ENCODE peak calls at places on chromosomes 13 and 19, in six cellular contexts. B is NCI-H1092 treated with DMSO at 0.1 percent for 48 hours; G is stimulated activated CD4-positive, alpha-beta T cell treated with anti-CD3 and anti-CD28 coated beads, Interleukin-4, amount 100 ng/mL, for 24 hours; P is C1 segment of cervical spinal cord; L is GM06990; H is omental fat pad. U is an unnamed sample.

GRCh38 chr19:2112516-2113320 is 16.0 kb downstream of the IZUMO4 start:
- DNase-seq in P (no peak), L (no peak), H (no peak), B (no peak), G (no peak), U (no peak)

GRCh38 chr13:92806215-92806614 is 420.4 kb upstream of the GPC6 start:
- DNase-seq in H (no peak), L (no peak), P (no peak), G (no peak), B (no peak), U (no peak)

GRCh38 chr19:55676889-55677505 is 2.0 kb downstream of the EPN1 start:
- DNase-seq in B (no peak), G (no peak), L (no peak), P (no peak), H (no peak), U (no peak)

GRCh38 chr13:110583178-110583865 is 21.8 kb upstream of the RAB20 start:
- DNase-seq in H (no peak), G (no peak), L (no peak), B (no peak), P (no peak), U (no peak)

GRCh38 chr19:6473652-6474051 is 7.9 kb downstream of the DENND1C start:
- DNase-seq in G (no peak), L (no peak), B (no peak), P (no peak), H (no peak), U (peak)

GRCh38 chr19:47438793-47439220 is 19.5 kb upstream of the MEIS3 start:
- DNase-seq in G (no peak), P (no peak), B (no peak), H (no peak), L (no peak), U (peak)

GRCh38 chr13:113506025-113506685 is 15.6 kb upstream of the DCUN1D2 start:
- DNase-seq in P (peak), L (no peak), G (no peak), H (no peak), B (no peak), U (no peak)

GRCh38 chr19:33814181-33815165 is 17.8 kb downstream of the KCTD15 start:
- DNase-seq in H (no peak), P (no peak), G (no peak), L (no peak), B (no peak), U (no peak)

GRCh38 chr19:11346104-11346940 is at the start of the genes CCDC159 and TMEM205:
- DNase-seq in B (peak), L (peak), G (peak), H (peak), P (peak), U (peak)

GRCh38 chr13:30169442-30169841 is 137.9 kb downstream of the KATNAL1 start:
- DNase-seq in H (no peak), B (no peak), G (no peak), L (no peak), P (no peak), U (no peak)

GRCh38 chr13:46071590-46072249 is 19.2 kb upstream of the ZC3H13 start:
- DNase-seq in P (no peak), H (no peak), L (peak), B (no peak), G (no peak), U (no peak)

GRCh38 chr13:113754691-113755090 is 4.3 kb upstream of the TMEM255B start:
- DNase-seq in G (no peak), H (no peak), P (no peak), B (no peak), L (no peak), U (no peak)

GRCh38 chr19:18197306-18197705 is 4.3 kb downstream of the MPV17L2 start:
- DNase-seq in B (no peak), L (no peak), G (no peak), P (no peak), H (no peak), U (no peak)

GRCh38 chr19:17337675-17338439 is 504 bp downstream of the GTPBP3 start:
- DNase-seq in P (no peak), B (peak), L (peak), H (no peak), G (peak), U (no peak)

GRCh38 chr19:38284422-38284821 is 19.6 kb upstream of the C19orf33 start:
- DNase-seq in P (no peak), G (no peak), H (no peak), L (no peak), B (no peak), U (no peak)

GRCh38 chr13:110390572-110390971 is 83.5 kb downstream of the COL4A2 start:
- DNase-seq in H (no peak), L (no peak), B (no peak), G (no peak), P (no peak), U (peak)

GRCh38 chr13:49563513-49563912 is 21.8 kb downstream of the RCBTB1 start:
- DNase-seq in G (no peak), H (no peak), P (no peak), B (no peak), L (no peak), U (peak)

GRCh38 chr13:34322416-34323074 is 504.6 kb downstream of the RFC3 start:
- DNase-seq in H (no peak), G (no peak), L (no peak), B (no peak), P (no peak), U (no peak)

GRCh38 chr13:74573654-74574053 is 439.4 kb upstream of the KLF12 start:
- DNase-seq in L (no peak), B (peak), P (peak), H (no peak), G (no peak), U (no peak)

GRCh38 chr19:7540761-7541480 is 5.4 kb downstream of the PNPLA6 start:
- DNase-seq in H (no peak), P (no peak), B (no peak), L (no peak), G (peak), U (no peak)

GRCh38 chr13:99766641-99767045 is 204.9 kb downstream of the ZIC5 start:
- DNase-seq in P (no peak), G (no peak), L (no peak), B (peak), H (no peak), U (no peak)

GRCh38 chr19:10780368-10780767 is 55.6 kb downstream of the TMED1 start:
- DNase-seq in G (no peak), P (peak), H (peak), L (no peak), B (no peak), U (peak)

GRCh38 chr13:110352735-110353134 is 45.7 kb downstream of the COL4A2 start:
- DNase-seq in B (no peak), H (no peak), G (no peak), L (no peak), P (no peak), U (no peak)

GRCh38 chr13:42574011-42574410 is at the start of gene TNFSF11:
- DNase-seq in L (peak), H (no peak), P (no peak), B (no peak), G (peak), U (no peak)

GRCh38 chr13:76860706-76861105 is 25.5 kb downstream of the KCTD12 start:
- DNase-seq in P (no peak), G (no peak), L (no peak), B (no peak), H (no peak), U (peak)

GRCh38 chr19:11767633-11768133 is 883 bp downstream of the ZNF441 start:
- DNase-seq in L (peak), P (peak), B (no peak), H (no peak), G (peak), U (peak)

GRCh38 chr13:79492313-79492798 is 11.4 kb downstream of the NDFIP2 start:
- DNase-seq in H (no peak), P (no peak), L (no peak), G (peak), B (no peak), U (peak)

GRCh38 chr13:111344471-111345191 is 24.2 kb downstream of the TEX29 start:
- DNase-seq in H (no peak), G (no peak), P (no peak), B (peak), L (no peak), U (peak)

GRCh38 chr19:41799444-41800000 is 3.1 kb downstream of the CEACAM3 start:
- DNase-seq in H (no peak), L (no peak), G (no peak), B (peak), P (no peak), U (no peak)

GRCh38 chr19:12065100-12065538 is 588 bp downstream of the ZNF844 start:
- DNase-seq in B (peak), P (peak), L (no peak), H (no peak), G (no peak), U (peak)

GRCh38 chr19:2495130-2495641 is 19.3 kb downstream of the GADD45B start:
- DNase-seq in G (no peak), L (no peak), P (peak), B (no peak), H (peak), U (peak)

GRCh38 chr13:107650081-107650701 is 565.1 kb downstream of the LIG4 start:
- DNase-seq in P (peak), H (peak), B (no peak), L (peak), G (peak), U (no peak)

U was measured in trophoblast cell.